ENCODE peak calls at places on chromosomes 1 and 21, in four cellular contexts. G is stimulated activated CD4-positive, alpha-beta T cell treated with anti-CD3 and anti-CD28 coated beads, Interleukin-4, amount 100 ng/mL, for 1 hour; E is activated naive CD8-positive, alpha-beta T cell treated with anti-CD3 and anti-CD28 coated beads, Interleukin-2, amount 50 U/mL, for 24 hours; Z is aorta. M is an unnamed sample.
A peak's percentile ranks its signal among the peaks of the same experiment; 100 is the strongest.

GRCh38 chr21:45209046-45209445 is 78.6 kb downstream of the POFUT2 start:
- DNase-seq in G (no peak), E (no peak), Z (no peak), M (no peak)

GRCh38 chr1:36123357-36123756 is 1.7 kb downstream of the COL8A2 start:
- DNase-seq in G (no peak), E (no peak), Z (peak; percentile 76), M (no peak)

GRCh38 chr1:62068978-62069377 is 125.7 kb upstream of the L1TD1 start:
- DNase-seq in G (no peak), E (no peak), Z (no peak), M (no peak)

GRCh38 chr1:39639333-39640130 is at the start of gene HEYL:
- DNase-seq in G (peak; percentile 75), E (peak; percentile 82), Z (peak; percentile 85), M (peak; percentile 71)

GRCh38 chr1:206975313-206975712 is 5.1 kb upstream of the FCAMR start:
- DNase-seq in G (no peak), E (no peak), Z (no peak), M (no peak)

GRCh38 chr1:201647722-201648065 is 108.8 kb downstream of the NAV1 start:
- DNase-seq in G (no peak), E (no peak), Z (no peak), M (no peak)

GRCh38 chr1:6360517-6360916 is 33.0 kb downstream of the ACOT7 start:
- DNase-seq in G (no peak), E (no peak), Z (no peak), M (no peak)

GRCh38 chr21:46472246-46472645 is 13.6 kb downstream of the DIP2A start:
- DNase-seq in G (no peak), E (no peak), Z (no peak), M (no peak)

GRCh38 chr1:160018900-160019299 is 12.9 kb downstream of the PIGM start:
- DNase-seq in G (no peak), E (no peak), Z (no peak), M (no peak)

GRCh38 chr1:171343727-171344472 is 29.9 kb downstream of the FMO4 start:
- DNase-seq in G (no peak), E (no peak), Z (no peak), M (no peak)

GRCh38 chr1:64631346-64632052 is 113.4 kb upstream of the RAVER2 start:
- DNase-seq in G (no peak), E (no peak), Z (no peak), M (no peak)

GRCh38 chr1:39545531-39545930 is 31.1 kb downstream of the PABPC4 start:
- DNase-seq in G (no peak), E (no peak), Z (no peak), M (no peak)

GRCh38 chr1:94708299-94708685 is 111.9 kb upstream of the SLC44A3 start:
- DNase-seq in G (no peak), E (no peak), Z (no peak), M (no peak)

GRCh38 chr1:214559079-214559478 is 7.7 kb upstream of the PTPN14 start:
- DNase-seq in G (no peak), E (no peak), Z (no peak), M (no peak)

GRCh38 chr1:162561616-162562451 is at the start of gene UAP1:
- DNase-seq in G (no peak), E (peak; percentile 26), Z (no peak), M (no peak)

GRCh38 chr1:9385801-9386573 is 93.3 kb downstream of the SPSB1 start:
- DNase-seq in G (no peak), E (no peak), Z (no peak), M (no peak)

GRCh38 chr1:56686171-56686570 is 41.1 kb downstream of the PRKAA2 start:
- DNase-seq in G (no peak), E (no peak), Z (no peak), M (no peak)

M was measured in activated naive CD4-positive, alpha-beta T cell treated with anti-CD3 and anti-CD28 coated beads, Interleukin-2, amount 50 U/mL, for 16 hours.